ENCODE peak calls at places on chromosomes 16 and 17, in four cellular contexts. Z is HL-60, Q is aorta, K is ovary. E is an unnamed sample.

GRCh38 chr17:5913641-5914040 is 156.5 kb upstream of the WSCD1 start:
- DNase-seq in Z (no peak), Q (no peak), K (no peak), E (no peak)

GRCh38 chr17:2213291-2213960 is 90.2 kb downstream of the SMG6 start:
- DNase-seq in Z (no peak), Q (no peak), K (no peak), E (peak)

GRCh38 chr17:48194097-48194550 is 86.6 kb downstream of the SNX11 start:
- DNase-seq in Z (no peak), Q (no peak), K (no peak), E (no peak)

GRCh38 chr17:62714016-62714777 is 86.7 kb downstream of the MRC2 start:
- DNase-seq in Z (no peak), Q (no peak), K (peak), E (no peak)

GRCh38 chr17:8955560-8955959 is 9.9 kb downstream of the PIK3R5 start:
- DNase-seq in Z (no peak), Q (no peak), K (no peak), E (no peak)

GRCh38 chr16:1771864-1772361 is 570 bp upstream of the NME3 start:
- DNase-seq in Z (no peak), Q (no peak), K (no peak), E (no peak)

GRCh38 chr16:87324411-87325275 is 7.5 kb upstream of the C16orf95 start:
- DNase-seq in Z (no peak), Q (no peak), K (peak), E (peak)

GRCh38 chr17:35540589-35541404 is 3.3 kb upstream of the SLFN12L start:
- DNase-seq in Z (no peak), Q (no peak), K (peak), E (no peak)

GRCh38 chr17:50598487-50598886 is 36.2 kb upstream of the ABCC3 start:
- DNase-seq in Z (no peak), Q (no peak), K (no peak), E (no peak)

GRCh38 chr17:74554909-74555308 is 9.0 kb upstream of the CD300C start:
- DNase-seq in Z (no peak), Q (no peak), K (no peak), E (no peak)

GRCh38 chr16:59865071-59865671 is 1131.1 kb upstream of the GOT2 start:
- DNase-seq in Z (no peak), Q (no peak), K (no peak), E (no peak)

GRCh38 chr17:2214047-2214717 is 89.4 kb downstream of the SMG6 start:
- DNase-seq in Z (no peak), Q (peak), K (peak), E (peak)

GRCh38 chr16:65909310-65910050 is 457.0 kb upstream of the CDH5 start:
- DNase-seq in Z (peak), Q (no peak), K (no peak), E (no peak)

GRCh38 chr16:4049031-4049430 is 67.2 kb downstream of the ADCY9 start:
- DNase-seq in Z (no peak), Q (no peak), K (no peak), E (no peak)
- H3K27ac ChIP-seq in Z (no peak), Q (no peak), K (no peak), E (no peak)

GRCh38 chr17:38460716-38461650 is 32.7 kb downstream of the ARHGAP23 start:
- DNase-seq in Z (no peak), Q (no peak), K (no peak), E (no peak)
- H3K27ac ChIP-seq in Z (no peak), Q (no peak), K (no peak), E (peak)

DNA sequence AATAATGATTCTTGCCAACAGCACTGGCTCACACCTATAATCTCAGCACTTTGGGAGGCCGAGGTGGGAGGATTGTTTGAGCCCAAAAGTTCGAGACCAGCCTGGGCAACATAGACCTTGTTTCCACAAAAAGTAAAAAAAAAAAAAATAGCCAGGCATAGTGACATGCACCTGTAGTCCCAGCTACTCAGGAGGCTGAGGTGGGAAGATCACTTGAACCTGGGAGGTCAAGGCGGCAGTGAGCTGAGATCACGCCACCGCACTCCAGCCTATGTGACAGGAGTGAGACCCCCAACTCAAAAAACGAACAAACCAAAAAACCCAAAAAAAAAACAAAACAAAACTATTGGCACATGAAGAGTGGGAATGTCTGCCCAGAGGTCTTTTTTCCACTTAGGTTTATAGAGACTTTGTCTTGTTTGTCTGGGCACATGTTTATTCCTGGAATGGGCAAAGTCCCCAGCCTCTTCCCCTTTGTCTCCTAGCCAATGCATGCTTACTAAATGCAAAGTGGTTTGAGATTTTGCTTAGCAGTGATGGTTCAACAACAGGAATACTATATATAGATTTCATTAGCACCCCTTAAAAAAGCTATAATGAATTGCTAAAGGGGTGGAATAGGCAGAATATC is 25.9 kb downstream of the NMT1 start:
- DNase-seq in Z (no peak), Q (no peak), K (no peak), E (no peak)
- H3K27ac ChIP-seq in Z (no peak), Q (peak), K (no peak), E (no peak)

GRCh38 chr17:80891096-80892018 is 100.3 kb upstream of the CHMP6 start:
- DNase-seq in Z (peak), Q (peak), K (no peak), E (no peak)
- H3K27ac ChIP-seq in Z (peak), Q (peak), K (no peak), E (no peak)

GRCh38 chr17:46800573-46800972 is 17.9 kb downstream of the WNT3 start:
- DNase-seq in Z (no peak), Q (no peak), K (no peak), E (no peak)
- H3K27ac ChIP-seq in Z (no peak), Q (no peak), K (no peak), E (no peak)

DNA sequence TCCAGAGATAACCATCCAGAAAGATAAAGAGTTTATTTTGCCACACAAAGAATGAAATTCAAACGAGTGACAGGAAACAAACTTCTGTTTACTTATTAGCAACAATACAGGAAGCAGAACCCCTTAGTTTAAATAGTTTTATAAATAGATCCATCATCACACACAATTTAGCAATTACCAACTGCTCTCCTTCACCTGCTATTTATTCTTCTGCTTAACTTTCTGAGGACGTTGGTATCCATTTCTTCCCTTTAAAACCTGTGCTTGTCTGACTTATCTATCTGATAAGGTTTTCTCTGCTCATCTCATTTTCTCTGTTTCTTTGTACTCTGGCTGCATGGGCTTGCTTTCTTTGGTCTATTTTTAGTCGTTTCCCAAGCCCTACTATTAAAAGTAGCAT is 4.3 kb upstream of the ADAMTS18 start:
- DNase-seq in Z (no peak), Q (no peak), K (no peak), E (no peak)
- H3K27ac ChIP-seq in Z (no peak), Q (no peak), K (no peak), E (no peak)

GRCh38 chr16:23074423-23074822 is 74.8 kb downstream of the USP31 start:
- DNase-seq in Z (no peak), Q (no peak), K (no peak), E (no peak)

GRCh38 chr16:23072769-23073549 is 76.3 kb downstream of the USP31 start:
- DNase-seq in Z (no peak), Q (no peak), K (no peak), E (no peak)

GRCh38 chr16:23071202-23072083 is 77.8 kb downstream of the USP31 start:
- DNase-seq in Z (no peak), Q (no peak), K (no peak), E (no peak)

GRCh38 chr16:23069844-23070243 is 79.4 kb downstream of the USP31 start:
- DNase-seq in Z (no peak), Q (no peak), K (no peak), E (no peak)

GRCh38 chr16:23072084-23072599 is 77.1 kb downstream of the USP31 start:
- DNase-seq in Z (no peak), Q (peak), K (peak), E (no peak)
- H3K27ac ChIP-seq in Z (no peak), Q (peak), K (no peak), E (peak)

GRCh38 chr17:15502315-15503112 is 35.1 kb upstream of the CDRT4 start:
- DNase-seq in Z (peak), Q (peak), K (peak), E (peak)
- H3K27ac ChIP-seq in Z (no peak), Q (peak), K (peak), E (peak)

E was measured in substantia nigra.